ENCODE peak calls at places on chromosomes 16 and 17, in eight cellular contexts. F is CD8-positive, alpha-beta T cell; U is CD4-positive, CD25-positive, alpha-beta regulatory T cell; Q is CD8-positive, alpha-beta memory T cell; C is right lobe of liver; H is cardiac muscle cell; Z is heart left ventricle; X is PC-3. M is an unnamed sample.

GRCh38 chr17:65013613-65014391 is 42.7 kb downstream of the GNA13 start:
- DNase-seq in X (peak; percentile 85), Q (peak; percentile 19), H (peak; percentile 89), Z (no peak), U (peak; percentile 27), C (no peak), F (no peak), M (peak; percentile 72)

GRCh38 chr16:15946257-15947044 is 3.0 kb upstream of the ABCC1 start:
- DNase-seq in Q (no peak), C (no peak), X (peak; percentile 85), H (peak; percentile 73), U (no peak), Z (no peak), F (no peak), M (peak; percentile 90)

GRCh38 chr16:1533443-1533951 is at the start of gene TMEM204:
- DNase-seq in H (peak; percentile 85), Z (peak; percentile 90), Q (no peak), X (no peak), U (no peak), C (no peak), F (peak; percentile 83), M (no peak)

GRCh38 chr16:74117798-74118197 is 178.8 kb upstream of the PSMD7 start:
- DNase-seq in Q (no peak), C (no peak), U (no peak), F (no peak), H (no peak), Z (no peak), X (no peak), M (no peak)

GRCh38 chr16:55912022-55912421 is 36.8 kb upstream of the CES5A start:
- DNase-seq in X (no peak), H (no peak), U (no peak), Z (peak; percentile 89), F (no peak), Q (no peak), C (no peak), M (no peak)

GRCh38 chr17:21376835-21377690 is 906 bp downstream of the KCNJ12 start:
- DNase-seq in F (no peak), U (no peak), H (peak; percentile 45), Q (no peak), C (no peak), X (peak; percentile 43), Z (no peak), M (no peak)

GRCh38 chr17:5431929-5432556 is 6.9 kb downstream of the C1QBP start:
- DNase-seq in X (no peak), H (no peak), F (no peak), Z (no peak), C (no peak), Q (no peak), U (no peak), M (no peak)

GRCh38 chr17:2792541-2793169 is 3.6 kb upstream of the RAP1GAP2 start:
- DNase-seq in C (no peak), H (no peak), X (no peak), Q (peak; percentile 74), F (peak; percentile 80), U (no peak), Z (no peak), M (no peak)

GRCh38 chr17:69170377-69170776 is 28.7 kb upstream of the ABCA6 start:
- DNase-seq in C (no peak), X (no peak), H (no peak), F (no peak), Q (no peak), Z (no peak), U (no peak), M (no peak)

GRCh38 chr17:73292031-73292531 is 19.7 kb downstream of the CDC42EP4 start:
- DNase-seq in Q (no peak), F (no peak), Z (peak; percentile 92), C (peak; percentile 95), X (peak; percentile 95), U (no peak), H (peak; percentile 45), M (peak; percentile 88)

GRCh38 chr16:27722892-27723450 is 173.0 kb downstream of the KATNIP start:
- DNase-seq in F (no peak), X (no peak), C (no peak), Z (no peak), H (no peak), Q (no peak), U (no peak), M (no peak)

GRCh38 chr17:49214665-49215360 is 4.3 kb downstream of the ABI3 start:
- DNase-seq in H (no peak), F (no peak), Q (no peak), U (no peak), Z (no peak), X (no peak), C (no peak), M (no peak)

GRCh38 chr17:4189280-4189679 is 46.3 kb downstream of the CYB5D2 start:
- DNase-seq in C (no peak), Q (no peak), H (no peak), F (no peak), U (no peak), X (no peak), Z (no peak), M (no peak)

GRCh38 chr17:81392909-81393654 is 2.2 kb upstream of the BAHCC1 start:
- DNase-seq in U (no peak), F (no peak), H (no peak), Q (no peak), X (peak; percentile 26), C (no peak), Z (no peak), M (no peak)

GRCh38 chr17:45127583-45128300 is 4.6 kb downstream of the PLCD3 start:
- DNase-seq in C (no peak), U (no peak), Z (peak; percentile 78), Q (no peak), X (peak; percentile 78), F (no peak), H (peak; percentile 44), M (no peak)

GRCh38 chr17:68289936-68290267 is 1.0 kb downstream of the SLC16A6 start:
- DNase-seq in X (peak; percentile 29), F (no peak), U (no peak), Z (no peak), Q (peak; percentile 16), H (no peak), C (no peak), M (no peak)

DNA sequence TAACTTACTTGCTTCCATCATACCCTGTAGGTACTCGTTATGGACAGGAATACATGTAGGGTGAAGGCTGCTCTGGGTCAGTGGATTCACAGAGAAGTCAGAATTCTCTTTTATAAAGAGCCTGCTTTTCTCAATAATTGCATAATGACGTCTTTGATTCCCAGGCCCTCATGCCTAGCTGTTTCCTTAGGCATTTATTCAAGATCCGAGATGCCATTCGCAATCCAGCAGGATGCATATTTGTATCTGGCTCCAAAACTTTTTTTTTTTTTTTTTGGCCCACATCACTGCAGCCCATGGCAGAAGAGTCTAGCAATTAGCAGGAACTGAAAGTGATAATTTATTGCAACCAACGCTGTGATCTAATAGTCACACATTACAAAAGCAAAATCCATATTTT is 503.4 kb downstream of the MAF start:
- DNase-seq in Z (no peak), C (no peak), X (no peak), F (no peak), U (no peak), Q (no peak), H (no peak), M (no peak)
- H3K4me1 ChIP-seq in Z (no peaks in the 10 kb centered on the region), C (no peaks in the 10 kb centered on the region), X (no peaks in the 10 kb centered on the region), F (peaks cover 21% of the 10 kb centered on the region), U (peaks cover 9% of the 10 kb centered on the region), Q (peaks cover 22% of the 10 kb centered on the region), H (no peaks in the 10 kb centered on the region), M (no peaks in the 10 kb centered on the region)

GRCh38 chr16:3364774-3365427 is 9.2 kb downstream of the OR2C1 start:
- DNase-seq in X (peak; percentile 90), Z (peak; percentile 97), U (peak; percentile 81), F (peak; percentile 88), Q (peak; percentile 61), H (peak; percentile 97), C (peak; percentile 83), M (peak; percentile 51)
- H3K27ac ChIP-seq in X (peak overlapping the region; percentile 87), Z (peak overlapping the region; percentile 94), U (peak overlapping the region; percentile 73), F (peak overlapping the region; percentile 72), Q (peak overlapping the region; percentile 64), H (no peak overlapping the region), C (peak overlapping the region; percentile 56), M (no peak overlapping the region)

GRCh38 chr17:57535652-57536018 is 209.5 kb downstream of the CCDC182 start:
- DNase-seq in Q (no peak), F (no peak), C (no peak), U (no peak), Z (no peak), H (no peak), X (no peak), M (no peak)

GRCh38 chr17:57536789-57537523 is 208.1 kb downstream of the CCDC182 start:
- DNase-seq in U (no peak), H (no peak), X (no peak), C (no peak), F (no peak), Q (no peak), Z (no peak), M (no peak)

GRCh38 chr17:57537524-57538410 is 207.3 kb downstream of the CCDC182 start:
- DNase-seq in F (no peak), Z (no peak), X (no peak), C (no peak), U (no peak), H (peak; percentile 34), Q (no peak), M (no peak)

GRCh38 chr17:57534863-57535651 is 210.0 kb downstream of the CCDC182 start:
- DNase-seq in C (peak; percentile 57), U (no peak), X (no peak), F (no peak), H (peak; percentile 35), Z (peak; percentile 65), Q (no peak), M (no peak)

DNA sequence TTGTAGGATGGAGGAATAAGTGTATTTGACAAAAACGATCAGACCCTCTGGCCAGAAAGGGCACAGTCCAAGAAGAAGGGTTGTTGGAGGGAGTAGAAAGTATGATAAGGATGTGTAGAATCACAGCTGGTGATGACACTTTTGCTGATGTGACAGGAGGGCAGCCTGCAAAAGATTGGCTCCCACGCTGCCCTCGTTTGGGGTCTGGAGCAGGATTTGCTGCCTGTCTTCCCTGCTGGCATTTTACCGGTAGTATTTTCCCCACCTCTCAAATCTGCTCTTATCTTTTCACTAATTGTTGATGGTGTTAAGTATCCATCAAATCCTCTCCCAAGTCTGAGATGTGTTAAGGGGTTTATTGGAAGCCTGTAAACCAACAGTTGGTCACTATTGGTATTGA is 208.8 kb downstream of the CCDC182 start:
- DNase-seq in Z (no peak), H (no peak), F (no peak), Q (no peak), X (no peak), C (no peak), U (no peak), M (no peak)
- H3K4me1 ChIP-seq in Z (peaks cover 9% of the 10 kb centered on the region), H (peaks cover 50% of the 10 kb centered on the region), F (peaks cover 7% of the 10 kb centered on the region), Q (peaks cover 6% of the 10 kb centered on the region), X (no peaks in the 10 kb centered on the region), C (peaks cover 17% of the 10 kb centered on the region), U (peaks cover 13% of the 10 kb centered on the region), M (peaks cover 3% of the 10 kb centered on the region)

DNA sequence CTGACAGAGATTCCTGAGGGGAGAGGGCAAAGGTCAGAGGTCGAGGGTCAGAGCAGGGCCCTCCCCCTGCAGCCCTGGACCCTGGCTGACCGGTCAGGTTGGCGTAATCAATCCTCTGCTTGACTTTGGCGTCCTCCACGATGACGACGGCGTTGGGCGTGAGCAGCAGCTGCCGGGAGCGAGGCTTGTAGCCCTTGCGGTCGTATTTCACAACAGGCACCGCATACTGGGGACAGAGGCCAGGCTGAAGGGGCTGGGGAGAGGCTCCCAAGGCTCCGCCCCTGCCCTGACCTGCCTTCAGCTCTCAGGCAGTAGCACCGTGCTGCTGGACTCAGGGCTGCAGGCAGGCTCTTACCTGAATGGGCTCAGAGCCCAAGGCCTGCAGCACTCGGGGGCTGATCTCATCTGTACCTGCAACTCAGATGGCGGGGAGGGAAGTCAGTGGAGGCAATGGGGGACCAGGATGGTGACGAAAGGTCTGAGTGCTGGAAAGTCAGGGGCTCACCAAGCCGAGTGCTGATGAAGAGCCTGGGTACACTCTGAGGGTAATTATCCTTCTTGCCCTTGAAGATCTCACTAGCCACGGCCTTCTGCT is 12.0 kb upstream of the CRK start:
- DNase-seq in Q (no peak), X (no peak), H (peak; percentile 50), C (peak; percentile 97), Z (no peak), U (no peak), F (no peak), M (no peak)
- H3K27ac ChIP-seq in Q (no peak overlapping the region), X (no peak overlapping the region), H (no peak overlapping the region), C (no peak overlapping the region), Z (no peak overlapping the region), U (no peak overlapping the region), F (no peak overlapping the region), M (no peak overlapping the region)